ENCODE peak calls at places on chromosomes 6 and 20, in four cellular contexts. F, R, Q and M are unnamed samples. For H3K36me3, the result is how much of the 10 kb centered on the place peaks cover.

GRCh38 chr6:90028995-90029635 is 134.8 kb downstream of the GJA10 start:
- DNase-seq in F (no peak), R (no peak), Q (no peak), M (no peak)

GRCh38 chr6:160395187-160395586 is 47.0 kb downstream of the SLC22A3 start:
- DNase-seq in F (no peak), R (no peak), Q (no peak), M (no peak)

GRCh38 chr6:53579338-53579737 is 34.4 kb upstream of the GCLC start:
- DNase-seq in F (no peak), R (no peak), Q (no peak), M (no peak)

GRCh38 chr20:48153523-48153922 is 368.2 kb upstream of the SULF2 start:
- DNase-seq in F (no peak), R (no peak), Q (no peak), M (no peak)

GRCh38 chr20:32792316-32792715 is 27.4 kb upstream of the MAPRE1 start:
- DNase-seq in F (no peak), R (no peak), Q (no peak), M (peak)

GRCh38 chr6:132798820-132799538 is 542 bp upstream of the SLC18B1 start:
- DNase-seq in F (peak), R (peak), Q (peak), M (peak)

GRCh38 chr6:133337312-133337711 is 96.2 kb downstream of the EYA4 start:
- DNase-seq in F (no peak), R (no peak), Q (no peak), M (no peak)

GRCh38 chr6:79872986-79873385 is 74.4 kb downstream of the ELOVL4 start:
- DNase-seq in F (no peak), R (no peak), Q (no peak), M (no peak)

GRCh38 chr6:298233-299049 is 6.2 kb downstream of the DUSP22 start:
- DNase-seq in F (no peak), R (no peak), Q (no peak), M (no peak)

GRCh38 chr6:50724381-50725124 is 11.2 kb downstream of the TFAP2D start:
- DNase-seq in F (no peak), R (no peak), Q (no peak), M (no peak)

GRCh38 chr20:17606001-17606400 is 36.1 kb downstream of the DSTN start:
- DNase-seq in F (no peak), R (no peak), Q (no peak), M (no peak)
- H3K36me3 ChIP-seq in F (under half), R (half or more), Q (half or more), M (under half)

DNA sequence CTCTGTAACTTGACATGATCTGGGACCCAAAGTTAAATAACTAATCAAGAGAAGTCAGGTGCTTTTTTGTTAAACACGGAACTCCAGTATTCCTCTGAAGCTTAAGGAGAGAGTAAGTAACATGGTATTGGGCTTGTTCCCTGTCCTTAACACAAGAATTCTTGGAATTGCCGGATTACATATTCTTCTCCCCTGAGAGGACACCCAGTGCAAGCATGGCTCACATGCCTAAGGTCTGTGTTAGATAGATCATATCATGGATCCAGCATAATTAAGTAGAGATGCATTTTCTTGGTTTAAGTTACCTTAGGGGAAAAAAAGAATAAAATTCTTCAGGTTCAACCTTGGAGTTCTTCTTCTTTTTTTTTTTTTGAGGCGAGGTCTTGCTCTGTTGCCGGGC is 53.9 kb downstream of the AKAP12 start:
- DNase-seq in F (no peak), R (no peak), Q (no peak), M (no peak)
- H3K27ac ChIP-seq in F (no peak), R (peak), Q (no peak), M (no peak)

DNA sequence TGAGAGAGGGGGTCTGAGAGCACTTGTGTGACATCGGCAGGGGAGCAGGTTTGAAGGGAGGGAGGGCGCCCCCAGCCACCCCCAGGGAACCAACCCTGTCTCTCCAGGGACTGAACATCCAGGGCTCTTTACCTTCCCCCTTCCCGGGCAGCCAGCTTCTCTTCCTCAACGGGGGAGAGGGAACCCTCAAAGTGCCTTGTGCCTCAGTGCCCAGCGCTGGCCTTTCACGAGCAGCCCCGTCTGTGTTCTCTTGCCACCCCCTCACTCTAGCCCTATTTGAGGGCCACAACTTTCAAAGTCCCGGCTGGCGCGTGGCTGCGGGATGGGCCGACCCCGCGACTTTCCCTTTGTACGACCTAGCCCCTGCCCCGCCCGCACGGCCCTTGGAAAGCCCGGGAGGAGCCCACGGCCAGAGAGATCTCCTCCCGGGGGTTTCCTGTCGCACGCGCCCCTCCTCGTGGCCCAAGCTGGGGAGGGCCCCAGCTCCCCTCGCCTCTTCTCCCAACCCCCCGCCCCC is 608 bp downstream of the SCRT2 start:
- DNase-seq in F (no peak), R (no peak), Q (no peak), M (no peak)
- H3K4me3 ChIP-seq in F (no peak), R (no peak), Q (no peak), M (no peak)

GRCh38 chr6:144757730-144758129 is 472.6 kb downstream of the UTRN start:
- DNase-seq in F (no peak), R (no peak), Q (no peak), M (no peak)
- H3K36me3 ChIP-seq in F (under half), R (under half), Q (under half), M (under half)